ENCODE peak calls at places on chromosome 9, in nine cellular contexts. One of them, this sample, is unnamed.
A peak's percentile ranks its signal among the peaks of the same experiment; 100 is the strongest.

GRCh38 chr9:104269996-104270963 is 176.2 kb downstream of the SMC2 start:
- DNase-seq in progenitor cell of endocrine pancreas: no peak
- DNase-seq in activated naive CD4-positive, alpha-beta T cell: no peak
- DNase-seq in activated CD8-positive, alpha-beta T cell treated with anti-CD3 and anti-CD28 coated beads for 36 hours: no peak
- DNase-seq in MM.1S: no peak
- DNase-seq in nucleus accumbens: no peak
- DNase-seq in HCT116: no peak
- DNase-seq in memory B cell: no peak
- DNase-seq in hepatocyte: peak; percentile 11
- DNase-seq in this sample: no peak

GRCh38 chr9:127570533-127571111 is 41.5 kb upstream of the STXBP1 start:
- DNase-seq in activated naive CD4-positive, alpha-beta T cell: no peak
- DNase-seq in progenitor cell of endocrine pancreas: no peak
- DNase-seq in MM.1S: no peak
- DNase-seq in hepatocyte: no peak
- DNase-seq in HCT116: no peak
- DNase-seq in activated CD8-positive, alpha-beta T cell treated with anti-CD3 and anti-CD28 coated beads for 36 hours: no peak
- DNase-seq in nucleus accumbens: no peak
- DNase-seq in memory B cell: no peak
- DNase-seq in this sample: no peak

GRCh38 chr9:38130724-38131123 is 61.7 kb upstream of the SHB start:
- DNase-seq in activated naive CD4-positive, alpha-beta T cell: no peak
- DNase-seq in MM.1S: no peak
- DNase-seq in HCT116: no peak
- DNase-seq in memory B cell: no peak
- DNase-seq in progenitor cell of endocrine pancreas: no peak
- DNase-seq in hepatocyte: peak; percentile 62
- DNase-seq in nucleus accumbens: no peak
- DNase-seq in activated CD8-positive, alpha-beta T cell treated with anti-CD3 and anti-CD28 coated beads for 36 hours: no peak
- DNase-seq in this sample: no peak

GRCh38 chr9:100714372-100715099 is 136.7 kb downstream of the CAVIN4 start:
- DNase-seq in activated naive CD4-positive, alpha-beta T cell: no peak
- DNase-seq in HCT116: peak; percentile 41
- DNase-seq in memory B cell: peak; percentile 35
- DNase-seq in hepatocyte: peak; percentile 85
- DNase-seq in activated CD8-positive, alpha-beta T cell treated with anti-CD3 and anti-CD28 coated beads for 36 hours: peak; percentile 64
- DNase-seq in MM.1S: peak; percentile 53
- DNase-seq in nucleus accumbens: peak; percentile 81
- DNase-seq in progenitor cell of endocrine pancreas: peak; percentile 66
- DNase-seq in this sample: no peak

GRCh38 chr9:5510360-5510931 is at the start of gene PDCD1LG2:
- DNase-seq in MM.1S: peak; percentile 57
- DNase-seq in nucleus accumbens: no peak
- DNase-seq in activated CD8-positive, alpha-beta T cell treated with anti-CD3 and anti-CD28 coated beads for 36 hours: peak; percentile 76
- DNase-seq in progenitor cell of endocrine pancreas: no peak
- DNase-seq in memory B cell: no peak
- DNase-seq in HCT116: no peak
- DNase-seq in hepatocyte: no peak
- DNase-seq in activated naive CD4-positive, alpha-beta T cell: no peak
- DNase-seq in this sample: no peak

GRCh38 chr9:15505927-15506326 is 4.8 kb downstream of the PSIP1 start:
- DNase-seq in MM.1S: no peak
- DNase-seq in activated naive CD4-positive, alpha-beta T cell: no peak
- DNase-seq in activated CD8-positive, alpha-beta T cell treated with anti-CD3 and anti-CD28 coated beads for 36 hours: no peak
- DNase-seq in memory B cell: no peak
- DNase-seq in HCT116: no peak
- DNase-seq in hepatocyte: no peak
- DNase-seq in progenitor cell of endocrine pancreas: no peak
- DNase-seq in nucleus accumbens: no peak
- DNase-seq in this sample: no peak

GRCh38 chr9:18935521-18935920 is 97.5 kb downstream of the SAXO1 start:
- DNase-seq in activated naive CD4-positive, alpha-beta T cell: no peak
- DNase-seq in activated CD8-positive, alpha-beta T cell treated with anti-CD3 and anti-CD28 coated beads for 36 hours: no peak
- DNase-seq in hepatocyte: no peak
- DNase-seq in nucleus accumbens: no peak
- DNase-seq in memory B cell: no peak
- DNase-seq in MM.1S: no peak
- DNase-seq in HCT116: no peak
- DNase-seq in progenitor cell of endocrine pancreas: no peak
- DNase-seq in this sample: no peak

GRCh38 chr9:21752003-21752402 is 50.4 kb upstream of the MTAP start:
- DNase-seq in HCT116: no peak
- DNase-seq in nucleus accumbens: no peak
- DNase-seq in MM.1S: no peak
- DNase-seq in activated naive CD4-positive, alpha-beta T cell: no peak
- DNase-seq in hepatocyte: no peak
- DNase-seq in activated CD8-positive, alpha-beta T cell treated with anti-CD3 and anti-CD28 coated beads for 36 hours: no peak
- DNase-seq in progenitor cell of endocrine pancreas: no peak
- DNase-seq in memory B cell: no peak
- DNase-seq in this sample: no peak

GRCh38 chr9:114072181-114073140 is 5.6 kb downstream of the AMBP start:
- DNase-seq in memory B cell: no peak
- DNase-seq in progenitor cell of endocrine pancreas: no peak
- DNase-seq in activated CD8-positive, alpha-beta T cell treated with anti-CD3 and anti-CD28 coated beads for 36 hours: no peak
- DNase-seq in HCT116: no peak
- DNase-seq in nucleus accumbens: peak; percentile 9
- DNase-seq in hepatocyte: no peak
- DNase-seq in MM.1S: no peak
- DNase-seq in activated naive CD4-positive, alpha-beta T cell: no peak
- DNase-seq in this sample: no peak

GRCh38 chr9:133155156-133155555 is 8.6 kb downstream of the GBGT1 start:
- DNase-seq in activated naive CD4-positive, alpha-beta T cell: no peak
- DNase-seq in HCT116: no peak
- DNase-seq in MM.1S: no peak
- DNase-seq in nucleus accumbens: no peak
- DNase-seq in activated CD8-positive, alpha-beta T cell treated with anti-CD3 and anti-CD28 coated beads for 36 hours: no peak
- DNase-seq in memory B cell: no peak
- DNase-seq in hepatocyte: no peak
- DNase-seq in progenitor cell of endocrine pancreas: no peak
- DNase-seq in this sample: no peak

GRCh38 chr9:111743275-111743674 is 51.5 kb downstream of the SHOC1 start:
- DNase-seq in nucleus accumbens: no peak
- DNase-seq in activated CD8-positive, alpha-beta T cell treated with anti-CD3 and anti-CD28 coated beads for 36 hours: peak; percentile 67
- DNase-seq in MM.1S: no peak
- DNase-seq in HCT116: peak; percentile 87
- DNase-seq in hepatocyte: no peak
- DNase-seq in activated naive CD4-positive, alpha-beta T cell: no peak
- DNase-seq in progenitor cell of endocrine pancreas: no peak
- DNase-seq in memory B cell: no peak
- DNase-seq in this sample: no peak

GRCh38 chr9:136623016-136623848 is 39.5 kb upstream of the EGFL7 start:
- DNase-seq in HCT116: no peak
- DNase-seq in memory B cell: peak; percentile 15
- DNase-seq in MM.1S: no peak
- DNase-seq in nucleus accumbens: no peak
- DNase-seq in activated CD8-positive, alpha-beta T cell treated with anti-CD3 and anti-CD28 coated beads for 36 hours: no peak
- DNase-seq in progenitor cell of endocrine pancreas: no peak
- DNase-seq in hepatocyte: no peak
- DNase-seq in activated naive CD4-positive, alpha-beta T cell: no peak
- DNase-seq in this sample: no peak

GRCh38 chr9:31185831-31186230 is 1198.6 kb upstream of the ACO1 start:
- DNase-seq in activated CD8-positive, alpha-beta T cell treated with anti-CD3 and anti-CD28 coated beads for 36 hours: no peak
- DNase-seq in MM.1S: no peak
- DNase-seq in HCT116: no peak
- DNase-seq in hepatocyte: no peak
- DNase-seq in progenitor cell of endocrine pancreas: no peak
- DNase-seq in memory B cell: no peak
- DNase-seq in nucleus accumbens: no peak
- DNase-seq in activated naive CD4-positive, alpha-beta T cell: no peak
- DNase-seq in this sample: no peak

GRCh38 chr9:133597316-133597957 is 11.8 kb downstream of the FAM163B start:
- DNase-seq in nucleus accumbens: no peak
- DNase-seq in activated naive CD4-positive, alpha-beta T cell: no peak
- DNase-seq in progenitor cell of endocrine pancreas: no peak
- DNase-seq in activated CD8-positive, alpha-beta T cell treated with anti-CD3 and anti-CD28 coated beads for 36 hours: no peak
- DNase-seq in HCT116: peak; percentile 28
- DNase-seq in memory B cell: no peak
- DNase-seq in MM.1S: no peak
- DNase-seq in hepatocyte: no peak
- DNase-seq in this sample: no peak

GRCh38 chr9:111250836-111251452 is 79.1 kb downstream of the OR2K2 start:
- DNase-seq in memory B cell: no peak
- DNase-seq in activated naive CD4-positive, alpha-beta T cell: no peak
- DNase-seq in activated CD8-positive, alpha-beta T cell treated with anti-CD3 and anti-CD28 coated beads for 36 hours: no peak
- DNase-seq in progenitor cell of endocrine pancreas: no peak
- DNase-seq in HCT116: no peak
- DNase-seq in MM.1S: no peak
- DNase-seq in hepatocyte: no peak
- DNase-seq in nucleus accumbens: no peak
- DNase-seq in this sample: no peak